ENCODE peak calls at places on chromosomes 5 and 9, in five cellular contexts. Z is GM12878, H is K562, C is H1, V is HepG2. Q is an unnamed sample.

GRCh38 chr5:121640298-121640697 is 211.4 kb upstream of the FTMT start:
- DNase-seq in C (no peak), Z (no peak), V (no peak), H (no peak), Q (no peak)

GRCh38 chr5:171143171-171143570 is 165.9 kb upstream of the TLX3 start:
- DNase-seq in C (no peak), Z (no peak), V (no peak), H (no peak), Q (no peak)

GRCh38 chr5:180173875-180174586 is 35.0 kb downstream of the RASGEF1C start:
- DNase-seq in V (no peak), Z (no peak), H (no peak), C (no peak), Q (no peak)

GRCh38 chr5:134171972-134172371 is 4.8 kb downstream of the SKP1 start:
- DNase-seq in H (no peak), C (no peak), V (no peak), Z (no peak), Q (no peak)

GRCh38 chr9:108478431-108478837 is 377.4 kb downstream of the ACTL7B start:
- DNase-seq in Z (no peak), H (no peak), V (no peak), C (no peak), Q (no peak)

GRCh38 chr9:134435527-134436355 is 109.5 kb downstream of the RXRA start:
- DNase-seq in V (no peak), H (no peak), Z (no peak), C (no peak), Q (no peak)

GRCh38 chr9:109150925-109151547 is 16.0 kb downstream of the FRRS1L start:
- DNase-seq in H (no peak), V (no peak), C (no peak), Z (no peak), Q (no peak)

GRCh38 chr5:14449052-14449661 is 132.4 kb upstream of the OTULINL start:
- DNase-seq in V (no peak), Z (no peak), H (no peak), C (no peak), Q (no peak)

GRCh38 chr9:110089681-110090370 is 118.1 kb downstream of the C9orf152 start:
- DNase-seq in C (no peak), V (peak), H (no peak), Z (no peak), Q (no peak)

GRCh38 chr9:20904995-20905394 is 126.4 kb downstream of the HACD4 start:
- DNase-seq in H (no peak), Z (no peak), V (no peak), C (no peak), Q (no peak)

GRCh38 chr9:21611896-21612295 is 129.8 kb upstream of the IFNE start:
- DNase-seq in Z (no peak), V (no peak), C (no peak), H (no peak), Q (peak)

GRCh38 chr5:96729156-96729555 is 67.0 kb downstream of the CAST start:
- DNase-seq in Z (no peak), C (no peak), H (no peak), V (no peak), Q (no peak)

GRCh38 chr9:129996161-129996849 is 46.7 kb downstream of the FNBP1 start:
- DNase-seq in H (no peak), C (no peak), Z (no peak), V (no peak), Q (no peak)

GRCh38 chr5:151684690-151685361 is 1.9 kb downstream of the SPARC start:
- DNase-seq in H (no peak), Z (no peak), C (peak), V (no peak), Q (no peak)

GRCh38 chr5:36232533-36232932 is 9.2 kb downstream of the NADK2 start:
- DNase-seq in C (no peak), Z (no peak), V (no peak), H (no peak), Q (no peak)

GRCh38 chr5:140926211-140926902 is at the start of gene PCDHAC1:
- DNase-seq in V (no peak), H (peak), C (peak), Z (no peak), Q (peak)

GRCh38 chr9:94812343-94812742 is 85.8 kb downstream of the AOPEP start:
- DNase-seq in H (no peak), C (no peak), Z (no peak), V (no peak), Q (no peak)

GRCh38 chr9:116544896-116545295 is 142.2 kb upstream of the TRIM32 start:
- DNase-seq in C (no peak), H (no peak), V (no peak), Z (no peak), Q (no peak)

GRCh38 chr9:92639791-92640271 is 30.1 kb downstream of the IPPK start:
- DNase-seq in V (no peak), H (no peak), Z (no peak), C (no peak), Q (no peak)

GRCh38 chr9:121735065-121735791 is 83.8 kb downstream of the DAB2IP start:
- DNase-seq in C (peak), V (peak), H (peak), Z (no peak), Q (no peak)

GRCh38 chr5:134249469-134250379 is 23.9 kb upstream of the PPP2CA start:
- DNase-seq in C (no peak), H (peak), Z (no peak), V (no peak), Q (no peak)

GRCh38 chr9:101705135-101705661 is 33.2 kb downstream of the GRIN3A start:
- DNase-seq in H (no peak), Z (no peak), V (no peak), C (no peak), Q (no peak)

GRCh38 chr9:129989740-129990139 is 53.2 kb downstream of the FNBP1 start:
- DNase-seq in Z (no peak), C (no peak), V (no peak), H (no peak), Q (no peak)

GRCh38 chr5:132756542-132756941 is 9.3 kb downstream of the CCNI2 start:
- DNase-seq in H (no peak), Z (no peak), C (no peak), V (no peak), Q (no peak)

GRCh38 chr5:135719428-135720063 is 114.9 kb upstream of the SLC25A48 start:
- DNase-seq in H (no peak), C (no peak), V (no peak), Z (no peak), Q (no peak)

GRCh38 chr9:92147030-92147853 is 32.0 kb upstream of the SPTLC1 start:
- DNase-seq in V (no peak), H (peak), C (no peak), Z (no peak), Q (peak)

GRCh38 chr5:172488221-172488620 is 33.9 kb upstream of the SH3PXD2B start:
- DNase-seq in C (no peak), H (no peak), V (no peak), Z (no peak), Q (no peak)

GRCh38 chr5:68404246-68404645 is 188.7 kb downstream of the PIK3R1 start:
- DNase-seq in Z (no peak), C (no peak), V (no peak), H (no peak), Q (no peak)

GRCh38 chr5:158164648-158165047 is 305.7 kb upstream of the CLINT1 start:
- DNase-seq in Z (no peak), H (no peak), V (no peak), C (no peak), Q (no peak)

GRCh38 chr5:158162479-158162878 is 303.5 kb upstream of the CLINT1 start:
- DNase-seq in V (no peak), C (no peak), H (no peak), Z (no peak), Q (no peak)

GRCh38 chr5:158163836-158164572 is 305.1 kb upstream of the CLINT1 start:
- DNase-seq in Z (no peak), V (no peak), C (no peak), H (no peak), Q (no peak)

GRCh38 chr5:158166424-158166823 is 307.5 kb upstream of the CLINT1 start:
- DNase-seq in C (no peak), Z (no peak), V (no peak), H (no peak), Q (no peak)

DNA sequence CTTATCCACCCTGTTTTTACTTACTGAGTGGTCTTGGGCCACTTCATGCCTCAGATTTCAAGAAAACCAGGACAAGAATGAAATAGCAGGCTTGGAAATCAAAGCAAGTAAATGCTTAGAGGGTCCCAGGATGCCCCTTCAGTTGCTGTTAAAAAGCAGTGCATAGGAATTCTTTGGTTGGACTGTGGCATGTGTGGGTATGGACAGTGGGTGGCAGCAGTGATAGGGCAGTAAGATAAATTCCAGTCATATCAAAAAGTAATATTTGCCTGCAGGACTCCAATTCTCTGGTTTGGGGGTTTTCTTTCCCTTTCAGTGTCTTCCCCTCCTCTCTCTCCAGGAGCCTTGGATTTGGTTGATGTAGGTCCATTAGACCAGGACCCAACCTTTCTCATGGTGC is 306.7 kb upstream of the CLINT1 start:
- DNase-seq in C (no peak), H (no peak), Z (no peak), V (no peak), Q (no peak)
- TF ChIP-seq CTCF in C (no peak), H (no peak), Z (peak), V (no peak), Q (no peak)

GRCh38 chr9:36166150-36166927 is 2.8 kb upstream of the CCIN start:
- DNase-seq in Z (no peak), C (peak), V (peak), H (peak), Q (peak)
- TF ChIP-seq ATF3 in Z (no peak), C (no peak), V (no peak), H (no peak), Q (no peak)

DNA sequence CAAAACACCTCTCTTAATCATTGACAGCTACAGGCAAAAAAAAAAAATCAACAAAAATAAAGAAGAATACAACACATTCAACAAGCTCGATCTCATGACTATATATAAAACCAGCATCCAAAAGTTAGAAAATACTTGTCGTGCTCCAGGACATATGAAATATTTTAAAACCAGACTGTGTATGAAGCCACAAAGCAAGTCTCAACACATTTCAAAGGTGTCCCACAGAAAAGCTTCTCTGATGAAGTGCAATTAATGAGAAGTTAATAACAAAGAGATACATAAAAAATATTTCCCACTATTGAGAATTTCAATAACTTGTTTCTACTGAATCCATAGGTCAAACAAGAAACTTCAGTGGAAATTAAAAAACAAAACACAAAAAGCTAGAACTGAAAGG is 178.7 kb downstream of the PLK2 start:
- DNase-seq in C (no peak), Z (no peak), H (no peak), V (no peak), Q (no peak)
- H2AFZ ChIP-seq in C (no peak), Z (no peak), H (no peak), V (no peak), Q (no peak)

DNA sequence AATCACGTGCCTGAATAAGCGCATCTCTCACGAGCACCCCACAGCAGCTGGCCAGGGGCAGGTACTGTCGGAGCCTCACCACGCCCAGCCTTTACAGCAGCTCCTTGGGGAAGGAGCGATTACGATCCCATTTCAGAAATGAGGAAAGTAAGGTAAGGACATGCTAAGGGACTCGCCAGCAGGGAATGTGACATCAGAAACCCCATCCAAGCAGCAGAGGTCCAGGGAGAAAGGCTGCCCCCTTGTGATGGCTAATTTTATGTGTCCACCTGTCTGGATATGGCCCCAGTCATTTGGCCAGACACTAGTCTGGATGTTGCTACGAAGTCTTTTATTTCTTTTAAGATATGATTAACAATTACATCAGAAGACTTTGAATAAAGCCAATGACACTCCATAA is 77.3 kb downstream of the UBE2QL1 start:
- DNase-seq in V (peak), H (peak), Z (no peak), C (no peak), Q (peak)
- TF ChIP-seq CTCF in V (peak), H (peak), Z (peak), C (peak), Q (peak)

GRCh38 chr9:80899208-80899607 is 790.1 kb downstream of the TLE1 start:
- DNase-seq in C (no peak), V (no peak), Z (no peak), H (no peak), Q (no peak)
- TF ChIP-seq ATF3 in C (no peak), V (no peak), Z (no peak), H (no peak), Q (no peak)

DNA sequence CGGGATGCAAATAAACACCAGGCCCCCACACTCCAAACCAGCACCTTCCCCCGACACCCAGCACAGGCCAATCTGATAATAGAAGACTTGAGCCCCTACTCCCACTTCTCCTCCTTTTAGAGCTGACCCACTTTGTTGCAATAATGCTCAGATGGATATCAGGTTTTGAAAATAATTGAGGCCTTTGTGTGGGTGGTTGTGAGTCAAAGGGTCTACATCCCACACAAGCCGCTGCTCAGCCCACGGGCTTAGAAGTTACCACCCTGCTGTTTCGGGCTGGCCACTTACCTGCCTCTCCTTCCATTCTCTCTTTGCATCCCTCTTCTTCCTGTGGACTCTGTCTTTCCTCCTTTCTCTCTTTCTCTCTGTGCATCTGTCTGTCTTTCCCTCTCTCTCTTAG is 36.2 kb upstream of the FOXI1 start:
- DNase-seq in Z (no peak), V (no peak), C (no peak), H (no peak), Q (no peak)
- H2AFZ ChIP-seq in Z (no peak), V (no peak), C (no peak), H (no peak), Q (no peak)

GRCh38 chr9:68690088-68690487 is 15.0 kb upstream of the PIP5K1B start:
- DNase-seq in H (no peak), V (no peak), Z (no peak), C (no peak), Q (no peak)

GRCh38 chr9:68683433-68683832 is 21.6 kb upstream of the PIP5K1B start:
- DNase-seq in V (no peak), H (no peak), C (no peak), Z (no peak), Q (no peak)

GRCh38 chr9:68685213-68685612 is 19.8 kb upstream of the PIP5K1B start:
- DNase-seq in C (no peak), H (no peak), V (peak), Z (no peak), Q (no peak)

DNA sequence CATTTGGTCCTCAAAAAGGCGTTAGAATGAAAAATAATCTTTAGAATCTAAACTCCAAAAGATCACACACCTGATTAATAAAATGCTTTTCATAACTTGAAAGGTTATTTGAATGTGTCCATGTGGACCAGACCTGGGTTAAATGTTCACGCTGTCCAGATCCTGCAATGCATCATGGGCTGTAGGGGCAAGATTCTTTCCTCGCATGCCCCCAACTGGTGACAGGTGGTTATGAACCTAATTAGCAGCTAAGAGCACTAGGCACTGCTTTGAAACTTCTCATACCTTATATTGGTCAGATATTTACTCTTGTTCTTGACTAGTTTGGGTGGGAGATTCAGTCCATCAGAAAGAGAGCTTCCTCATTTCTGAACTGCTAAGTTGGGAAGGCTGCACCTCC is 19.3 kb upstream of the PIP5K1B start:
- DNase-seq in H (peak), Z (no peak), C (no peak), V (peak), Q (peak)
- TF ChIP-seq CTCF in H (peak), Z (peak), C (peak), V (peak), Q (peak)

GRCh38 chr5:142716963-142717362 is 31.1 kb upstream of the FGF1 start:
- DNase-seq in Z (no peak), C (no peak), H (peak), V (peak), Q (peak)
- TF ChIP-seq ATF3 in Z (no peak), C (no peak), H (no peak), V (no peak), Q (no peak)